ENCODE peak calls at places on chromosomes 2 and 18, in five cellular contexts. Q is uterus; S is heart right ventricle; M is CD4-positive, alpha-beta T cell; Z is fibroblast of pulmonary artery. J is an unnamed sample.

GRCh38 chr2:20604957-20605381 is 45.9 kb downstream of the HS1BP3 start:
- DNase-seq in Q (peak), S (no peak), M (no peak), Z (peak), J (no peak)

GRCh38 chr2:111071480-111072143 is 49.1 kb upstream of the BCL2L11 start:
- DNase-seq in Q (no peak), S (no peak), M (no peak), Z (peak), J (no peak)

GRCh38 chr18:70074091-70074490 is 126.4 kb upstream of the CD226 start:
- DNase-seq in Q (no peak), S (no peak), M (no peak), Z (no peak), J (no peak)

GRCh38 chr2:67389286-67389685 is 7.8 kb upstream of the ETAA1 start:
- DNase-seq in Q (no peak), S (no peak), M (no peak), Z (peak), J (no peak)

GRCh38 chr18:59300676-59301285 is 17.7 kb downstream of the CPLX4 start:
- DNase-seq in Q (no peak), S (no peak), M (no peak), Z (no peak), J (no peak)

GRCh38 chr18:8800445-8800844 is 95.1 kb downstream of the MTCL1 start:
- DNase-seq in Q (no peak), S (no peak), M (no peak), Z (peak), J (no peak)

GRCh38 chr2:182824759-182825143 is 41.7 kb downstream of the FRZB start:
- DNase-seq in Q (no peak), S (no peak), M (no peak), Z (no peak), J (no peak)

GRCh38 chr2:137435176-137435575 is 529.1 kb upstream of the HNMT start:
- DNase-seq in Q (no peak), S (no peak), M (no peak), Z (no peak), J (no peak)

GRCh38 chr2:64992990-64993389 is 3.8 kb downstream of the SLC1A4 start:
- DNase-seq in Q (no peak), S (no peak), M (no peak), Z (no peak), J (no peak)

GRCh38 chr2:233831011-233831721 is 23.2 kb downstream of the HJURP start:
- DNase-seq in Q (no peak), S (no peak), M (no peak), Z (no peak), J (no peak)

GRCh38 chr2:203623616-203624015 is 82.8 kb upstream of the CD28 start:
- DNase-seq in Q (no peak), S (no peak), M (no peak), Z (no peak), J (no peak)

GRCh38 chr18:43303376-43303775 is 26.1 kb upstream of the SYT4 start:
- DNase-seq in Q (no peak), S (no peak), M (no peak), Z (no peak), J (no peak)

GRCh38 chr2:56749152-56749752 is 565.5 kb downstream of the CCDC85A start:
- DNase-seq in Q (no peak), S (no peak), M (no peak), Z (peak), J (no peak)

GRCh38 chr2:29405707-29406106 is 290.5 kb downstream of the CLIP4 start:
- DNase-seq in Q (no peak), S (no peak), M (no peak), Z (no peak), J (no peak)

GRCh38 chr2:197152451-197153228 is 157.9 kb downstream of the ANKRD44 start:
- DNase-seq in Q (no peak), S (no peak), M (no peak), Z (peak), J (no peak)
- TF ChIP-seq CTCF in Q (no peak), S (no peak), M (peak), Z (peak), J (no peak)

GRCh38 chr2:12141618-12142220 is 395.3 kb downstream of the LPIN1 start:
- DNase-seq in Q (no peak), S (no peak), M (no peak), Z (no peak), J (no peak)
- TF ChIP-seq CTCF in Q (no peak), S (no peak), M (no peak), Z (no peak), J (no peak)

GRCh38 chr2:174076040-174076439 is 110.9 kb upstream of the SP3 start:
- DNase-seq in Q (no peak), S (no peak), M (no peak), Z (no peak), J (no peak)

GRCh38 chr2:174074831-174075230 is 109.7 kb upstream of the SP3 start:
- DNase-seq in Q (no peak), S (no peak), M (no peak), Z (no peak), J (no peak)

GRCh38 chr2:174076948-174077347 is 111.8 kb upstream of the SP3 start:
- DNase-seq in Q (no peak), S (no peak), M (no peak), Z (no peak), J (no peak)

GRCh38 chr2:174080672-174081121 is 115.5 kb upstream of the SP3 start:
- DNase-seq in Q (no peak), S (no peak), M (no peak), Z (no peak), J (no peak)

GRCh38 chr2:174078275-174078674 is 113.1 kb upstream of the SP3 start:
- DNase-seq in Q (no peak), S (no peak), M (no peak), Z (peak), J (no peak)
- TF ChIP-seq CTCF in Q (peak), S (peak), M (peak), Z (peak), J (peak)

GRCh38 chr2:58448065-58448507 is 207.0 kb upstream of the FANCL start:
- DNase-seq in Q (peak), S (peak), M (no peak), Z (peak), J (no peak)

GRCh38 chr2:58447586-58447985 is 206.5 kb upstream of the FANCL start:
- DNase-seq in Q (no peak), S (no peak), M (no peak), Z (no peak), J (no peak)

GRCh38 chr2:58448845-58449244 is 207.7 kb upstream of the FANCL start:
- DNase-seq in Q (no peak), S (no peak), M (no peak), Z (no peak), J (no peak)

DNA sequence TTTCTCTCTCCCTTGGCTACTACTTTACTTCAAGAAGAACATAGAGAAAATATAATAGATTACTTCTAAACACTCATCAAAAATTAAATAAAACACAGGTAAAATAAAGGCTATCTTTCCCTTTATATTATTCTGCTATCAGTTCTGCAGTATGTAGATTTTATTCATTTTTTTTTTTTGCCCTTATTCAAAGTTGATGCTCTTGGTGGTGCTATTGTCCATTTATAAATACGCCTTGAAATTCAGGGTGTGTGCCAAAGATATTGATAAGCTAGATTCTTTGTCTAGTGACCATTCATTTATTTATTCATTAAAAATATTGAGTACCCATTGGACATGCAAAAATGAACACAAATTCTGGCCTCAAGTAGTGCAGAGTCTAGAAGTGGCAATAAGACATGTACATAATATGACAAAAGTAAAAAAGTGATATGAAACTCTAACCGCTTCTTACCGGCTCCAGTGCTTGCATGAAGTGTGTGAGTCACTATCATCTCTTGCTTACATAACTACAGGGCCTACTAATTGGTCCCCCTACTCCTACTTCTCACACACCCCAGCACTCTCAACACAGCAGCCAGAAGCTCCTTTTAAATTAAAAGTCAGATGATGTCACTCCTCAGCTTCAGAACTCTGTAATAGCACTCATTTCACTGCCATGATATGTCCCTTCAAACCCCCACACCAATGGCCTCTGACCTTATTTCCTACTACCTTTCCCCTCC is 208.3 kb upstream of the FANCL start:
- DNase-seq in Q (no peak), S (no peak), M (no peak), Z (no peak), J (no peak)
- TF ChIP-seq CTCF in Q (no peak), S (no peak), M (no peak), Z (no peak), J (no peak)

GRCh38 chr18:66749030-66749429 is 145.1 kb upstream of the CDH19 start:
- DNase-seq in Q (no peak), S (no peak), M (no peak), Z (peak), J (no peak)
- TF ChIP-seq CTCF in Q (no peak), S (no peak), M (no peak), Z (peak), J (no peak)

DNA sequence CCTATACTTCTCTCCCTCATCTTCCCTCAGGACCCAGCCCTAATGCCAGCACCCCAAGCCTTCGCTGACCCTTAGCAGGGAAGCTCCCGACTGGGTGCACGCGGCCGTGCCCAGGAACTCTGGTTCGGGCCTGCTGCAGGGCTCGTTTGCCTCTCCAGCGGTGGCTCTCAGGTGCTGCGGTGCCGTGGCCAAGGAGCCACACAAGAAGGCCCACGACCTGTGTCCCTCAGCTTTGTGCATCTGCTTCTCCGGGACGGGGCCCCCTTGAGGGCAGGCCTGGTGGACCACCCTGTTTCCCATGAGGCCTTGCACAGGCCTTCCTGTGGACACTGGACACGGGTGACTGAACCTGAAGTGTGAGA is 17.7 kb downstream of the BOK start:
- DNase-seq in Q (no peak), S (no peak), M (no peak), Z (no peak), J (no peak)
- TF ChIP-seq CTCF in Q (no peak), S (no peak), M (no peak), Z (no peak), J (no peak)

J was measured in lung.